ENCODE peak calls at places on chromosome 4, in five cellular contexts. H is GM12878, Y is HepG2, U is K562, B is H1. L is an unnamed sample.

GRCh38 chr4:52076731-52077130 is 25.6 kb downstream of the SPATA18 start:
- DNase-seq in H (no peak), Y (no peak), B (peak), U (no peak), L (no peak)

GRCh38 chr4:185559913-185560281 is 24.6 kb upstream of the PDLIM3 start:
- DNase-seq in H (no peak), U (no peak), Y (peak), B (no peak), L (no peak)

GRCh38 chr4:82429728-82430192 is 502 bp downstream of the HNRNPDL start:
- DNase-seq in U (no peak), Y (no peak), B (no peak), H (no peak), L (no peak)

GRCh38 chr4:40199999-40200880 is 3.4 kb downstream of the RHOH start:
- DNase-seq in B (no peak), Y (no peak), U (no peak), H (peak), L (no peak)

GRCh38 chr4:17630228-17630627 is 15.8 kb downstream of the MED28 start:
- DNase-seq in U (no peak), B (no peak), H (no peak), Y (no peak), L (no peak)

GRCh38 chr4:124420166-124420695 is 292.3 kb downstream of the ANKRD50 start:
- DNase-seq in U (no peak), B (no peak), Y (no peak), H (no peak), L (no peak)

GRCh38 chr4:126705271-126705670 is 927.5 kb upstream of the INTU start:
- DNase-seq in Y (no peak), B (no peak), U (no peak), H (no peak), L (no peak)

GRCh38 chr4:118112647-118113046 is 78.4 kb downstream of the NDST3 start:
- DNase-seq in B (no peak), H (no peak), Y (no peak), U (no peak), L (no peak)

GRCh38 chr4:182019148-182019652 is 224.0 kb upstream of the TENM3 start:
- DNase-seq in H (peak), B (no peak), Y (no peak), U (no peak), L (no peak)

GRCh38 chr4:120009731-120010130 is 56.9 kb downstream of the MAD2L1 start:
- DNase-seq in H (no peak), U (no peak), B (no peak), Y (no peak), L (no peak)

GRCh38 chr4:117796677-117797076 is 237.6 kb upstream of the NDST3 start:
- DNase-seq in U (no peak), B (no peak), H (no peak), Y (no peak), L (no peak)

GRCh38 chr4:89769856-89770255 is 67.1 kb downstream of the SNCA start:
- DNase-seq in Y (no peak), B (no peak), U (no peak), H (no peak), L (no peak)

GRCh38 chr4:128461300-128462103 is 173.9 kb upstream of the PGRMC2 start:
- DNase-seq in U (peak), B (no peak), Y (no peak), H (no peak), L (no peak)

GRCh38 chr4:57378766-57379165 is 268.6 kb upstream of the IGFBP7 start:
- DNase-seq in H (no peak), Y (no peak), U (no peak), B (no peak), L (no peak)

GRCh38 chr4:57369446-57369845 is 259.3 kb upstream of the IGFBP7 start:
- DNase-seq in U (no peak), B (no peak), Y (no peak), H (no peak), L (no peak)

GRCh38 chr4:57373971-57374370 is 263.8 kb upstream of the IGFBP7 start:
- DNase-seq in U (no peak), Y (no peak), H (no peak), B (no peak), L (no peak)

GRCh38 chr4:57370691-57371090 is 260.5 kb upstream of the IGFBP7 start:
- DNase-seq in U (no peak), Y (no peak), H (no peak), B (no peak), L (no peak)

DNA sequence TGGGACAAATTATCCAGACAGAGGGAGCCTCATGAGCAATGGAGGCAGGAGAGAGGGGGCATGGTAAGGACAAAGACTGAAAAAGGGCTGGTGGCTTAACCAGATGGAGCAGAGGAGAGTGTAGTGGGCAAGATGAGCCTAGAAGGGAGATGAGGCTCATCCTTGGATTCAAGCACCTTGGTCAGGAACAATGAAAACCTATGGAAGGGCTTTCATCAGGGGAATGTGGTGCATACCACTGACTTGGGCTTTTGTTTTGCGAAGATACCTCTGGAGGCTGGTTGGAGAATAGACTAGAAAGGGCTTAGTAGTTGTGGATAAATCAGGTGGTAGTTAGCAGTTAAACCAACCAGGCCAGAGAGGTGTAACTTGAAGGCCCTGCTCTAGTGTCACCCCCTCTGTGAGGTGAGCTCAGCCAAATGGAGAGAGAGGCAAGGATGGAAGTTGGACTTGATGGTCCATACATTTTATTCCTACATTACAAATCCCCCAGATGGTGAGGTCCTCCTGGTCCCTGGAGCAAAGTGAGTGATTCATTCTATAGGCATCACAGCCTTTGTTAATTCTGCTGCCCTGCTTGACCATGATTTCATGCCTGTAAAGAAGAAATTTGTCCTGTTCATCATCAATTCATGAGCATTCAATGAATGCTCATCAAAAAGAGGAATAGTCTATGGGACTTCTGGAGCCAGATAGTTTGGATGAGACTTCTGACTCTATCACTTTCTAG is 264.8 kb upstream of the IGFBP7 start:
- DNase-seq in Y (no peak), U (no peak), H (no peak), B (no peak), L (no peak)
- TF ChIP-seq TAF1 in Y (no peak), U (no peak), H (no peak), B (no peak), L (no peak)

GRCh38 chr4:820230-821172 is 5.4 kb downstream of the CPLX1 start:
- DNase-seq in H (no peak), B (no peak), U (no peak), Y (no peak), L (no peak)
- TF ChIP-seq POLR2A in H (no peak), B (no peak), U (no peak), Y (no peak), L (no peak)

DNA sequence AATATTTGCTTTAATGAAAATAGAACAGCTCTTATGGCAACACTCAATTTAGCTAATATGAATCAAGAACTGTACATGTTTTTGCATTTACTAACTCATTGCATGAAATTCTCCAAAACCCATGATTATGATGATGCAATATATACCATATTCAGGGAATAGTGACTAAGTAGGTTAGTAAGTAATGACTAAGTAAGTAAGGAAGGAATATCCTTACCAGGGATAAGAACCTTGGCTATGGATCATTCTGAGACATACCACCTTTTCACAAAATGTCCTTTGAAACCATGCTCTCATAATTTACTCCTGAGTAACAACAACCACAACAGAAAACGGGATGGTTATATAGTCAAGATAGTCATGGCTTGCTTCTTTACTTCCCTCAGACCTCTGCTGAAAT is 1513.0 kb downstream of the STIM2 start:
- DNase-seq in Y (no peak), H (no peak), U (no peak), B (no peak), L (no peak)
- TF ChIP-seq TAF1 in Y (no peak), H (no peak), U (no peak), B (no peak), L (no peak)

DNA sequence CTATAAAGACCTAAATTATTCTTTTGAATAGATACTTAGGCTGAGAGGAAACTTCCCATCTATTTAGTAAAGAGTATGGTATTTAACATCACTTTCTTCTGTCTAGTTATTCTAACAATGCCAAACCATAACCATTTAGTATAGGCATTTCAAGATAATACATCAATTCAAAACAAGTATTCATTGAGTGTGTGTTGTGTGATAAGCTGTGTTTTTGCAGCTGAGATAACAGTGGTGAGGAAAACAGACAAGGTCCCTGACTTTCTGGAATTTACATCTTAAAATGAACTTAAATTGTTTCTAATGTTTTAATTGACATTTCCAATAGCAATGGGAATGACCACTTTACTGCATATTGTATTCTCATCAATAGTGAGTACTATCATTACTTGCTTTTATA is 22.4 kb upstream of the TSPAN5 start:
- DNase-seq in B (no peak), H (no peak), U (no peak), Y (no peak), L (no peak)
- TF ChIP-seq POLR2A in B (no peak), H (no peak), U (no peak), Y (no peak), L (no peak)

L was measured in GM12892.